ENCODE peak calls at places on chromosomes 13 and 19, in five cellular contexts. One of them, this sample, is unnamed.
A peak's percentile ranks its signal among the peaks of the same experiment; 100 is the strongest.

GRCh38 chr13:27442071-27442647 is 8.2 kb downstream of the MTIF3 start:
- DNase-seq in lower leg skin: no peak
- DNase-seq in H9: no peak
- DNase-seq in MCF 10A: no peak
- DNase-seq in GM12865: no peak
- DNase-seq in this sample: no peak

GRCh38 chr19:3186377-3186688 is 603 bp downstream of the NCLN start:
- DNase-seq in lower leg skin: no peak
- DNase-seq in H9: no peak
- DNase-seq in MCF 10A: no peak
- DNase-seq in GM12865: peak; percentile 36
- DNase-seq in this sample: peak; percentile 43

GRCh38 chr19:11232555-11232954 is 6.9 kb upstream of the ANGPTL8 start:
- DNase-seq in lower leg skin: no peak
- DNase-seq in H9: no peak
- DNase-seq in MCF 10A: no peak
- DNase-seq in GM12865: no peak
- DNase-seq in this sample: no peak

GRCh38 chr19:48354332-48354992 is 9.3 kb downstream of the TMEM143 start:
- DNase-seq in lower leg skin: no peak
- DNase-seq in H9: no peak
- DNase-seq in MCF 10A: no peak
- DNase-seq in GM12865: no peak
- DNase-seq in this sample: no peak

GRCh38 chr19:33795370-33796163 is 1.1 kb upstream of the KCTD15 start:
- DNase-seq in lower leg skin: peak; percentile 63
- DNase-seq in H9: peak; percentile 88
- DNase-seq in MCF 10A: peak; percentile 89
- DNase-seq in GM12865: peak; percentile 83
- DNase-seq in this sample: no peak

GRCh38 chr13:23433171-23434153 is at the start of gene SACS:
- DNase-seq in lower leg skin: no peak
- DNase-seq in H9: peak; percentile 86
- DNase-seq in MCF 10A: no peak
- DNase-seq in GM12865: no peak
- DNase-seq in this sample: no peak

GRCh38 chr13:91909617-91910016 is 511.2 kb downstream of the GPC5 start:
- DNase-seq in lower leg skin: no peak
- DNase-seq in H9: no peak
- DNase-seq in MCF 10A: no peak
- DNase-seq in GM12865: no peak
- DNase-seq in this sample: no peak

GRCh38 chr13:76398426-76398825 is 487.8 kb downstream of the KCTD12 start:
- DNase-seq in lower leg skin: no peak
- DNase-seq in H9: no peak
- DNase-seq in MCF 10A: peak; percentile 45
- DNase-seq in GM12865: no peak
- DNase-seq in this sample: no peak

GRCh38 chr19:50432221-50432626 is 468 bp upstream of the MYBPC2 start:
- DNase-seq in lower leg skin: no peak
- DNase-seq in H9: no peak
- DNase-seq in MCF 10A: no peak
- DNase-seq in GM12865: no peak
- DNase-seq in this sample: no peak

GRCh38 chr19:8366961-8367326 is 3.0 kb downstream of the ANGPTL4 start:
- DNase-seq in lower leg skin: no peak
- DNase-seq in H9: no peak
- DNase-seq in MCF 10A: peak; percentile 79
- DNase-seq in GM12865: no peak
- DNase-seq in this sample: no peak

GRCh38 chr19:47699360-47699917 is 13.8 kb upstream of the EHD2 start:
- DNase-seq in lower leg skin: no peak
- DNase-seq in H9: peak; percentile 82
- DNase-seq in MCF 10A: peak; percentile 58
- DNase-seq in GM12865: peak; percentile 68
- DNase-seq in this sample: no peak

GRCh38 chr13:34779171-34779570 is 162.9 kb upstream of the NBEA start:
- DNase-seq in lower leg skin: no peak
- DNase-seq in H9: no peak
- DNase-seq in MCF 10A: peak; percentile 8
- DNase-seq in GM12865: no peak
- DNase-seq in this sample: no peak

GRCh38 chr19:2337329-2337707 is 8.8 kb downstream of the SPPL2B start:
- DNase-seq in lower leg skin: no peak
- DNase-seq in H9: peak; percentile 79
- DNase-seq in MCF 10A: no peak
- DNase-seq in GM12865: no peak
- DNase-seq in this sample: no peak

GRCh38 chr19:4977299-4978174 is 8.6 kb downstream of the KDM4B start:
- DNase-seq in lower leg skin: no peak
- DNase-seq in H9: no peak
- DNase-seq in MCF 10A: peak; percentile 43
- DNase-seq in GM12865: no peak
- DNase-seq in this sample: no peak

GRCh38 chr13:50779443-50780200 is 63.9 kb downstream of the DLEU7 start:
- DNase-seq in lower leg skin: no peak
- DNase-seq in H9: no peak
- DNase-seq in MCF 10A: no peak
- DNase-seq in GM12865: no peak
- DNase-seq in this sample: no peak

GRCh38 chr19:16367269-16367683 is 42.6 kb downstream of the KLF2 start:
- DNase-seq in lower leg skin: no peak
- DNase-seq in H9: no peak
- DNase-seq in MCF 10A: no peak
- DNase-seq in GM12865: peak; percentile 94
- DNase-seq in this sample: no peak

GRCh38 chr19:48102870-48103751 is 7.5 kb downstream of the PLA2G4C start:
- DNase-seq in lower leg skin: no peak
- DNase-seq in H9: peak; percentile 72
- DNase-seq in MCF 10A: peak; percentile 63
- DNase-seq in GM12865: peak; percentile 53
- DNase-seq in this sample: no peak

GRCh38 chr19:50644315-50644915 is 4.7 kb upstream of the SYT3 start:
- DNase-seq in lower leg skin: no peak
- DNase-seq in H9: no peak
- DNase-seq in MCF 10A: no peak
- DNase-seq in GM12865: no peak
- DNase-seq in this sample: no peak

GRCh38 chr19:43765109-43765876 is 10.5 kb upstream of the SMG9 start:
- DNase-seq in lower leg skin: peak; percentile 71
- DNase-seq in H9: peak; percentile 60
- DNase-seq in MCF 10A: peak; percentile 99
- DNase-seq in GM12865: peak; percentile 97
- DNase-seq in this sample: peak; percentile 90

GRCh38 chr19:12703056-12703455 is 6.6 kb upstream of the FBXW9 start:
- DNase-seq in lower leg skin: no peak
- DNase-seq in H9: peak; percentile 95
- DNase-seq in MCF 10A: peak; percentile 37
- DNase-seq in GM12865: peak; percentile 50
- DNase-seq in this sample: no peak

GRCh38 chr13:86892330-86892729 is 778.8 kb upstream of the SLITRK5 start:
- DNase-seq in lower leg skin: no peak
- DNase-seq in H9: no peak
- DNase-seq in MCF 10A: no peak
- DNase-seq in GM12865: no peak
- DNase-seq in this sample: no peak

GRCh38 chr19:28887920-28888618 is 324.9 kb downstream of the UQCRFS1 start:
- DNase-seq in lower leg skin: no peak
- DNase-seq in H9: peak; percentile 46
- DNase-seq in MCF 10A: no peak
- DNase-seq in GM12865: no peak
- DNase-seq in this sample: no peak

GRCh38 chr19:21604941-21605548 is 99.6 kb downstream of the ZNF429 start:
- DNase-seq in lower leg skin: no peak
- DNase-seq in H9: no peak
- DNase-seq in MCF 10A: peak; percentile 28
- DNase-seq in GM12865: no peak
- DNase-seq in this sample: no peak

GRCh38 chr13:112740502-112741131 is 50.8 kb downstream of the ATP11A start:
- DNase-seq in lower leg skin: peak; percentile 75
- DNase-seq in H9: no peak
- DNase-seq in MCF 10A: peak; percentile 26
- DNase-seq in GM12865: no peak
- DNase-seq in this sample: no peak

GRCh38 chr19:45528149-45528743 is 21.0 kb downstream of the VASP start:
- DNase-seq in lower leg skin: no peak
- DNase-seq in H9: peak; percentile 83
- DNase-seq in MCF 10A: peak; percentile 76
- DNase-seq in GM12865: no peak
- DNase-seq in this sample: no peak

GRCh38 chr19:51687791-51688664 is 5.1 kb upstream of the SPACA6 start:
- DNase-seq in lower leg skin: no peak
- DNase-seq in H9: peak; percentile 80
- DNase-seq in MCF 10A: peak; percentile 71
- DNase-seq in GM12865: no peak
- DNase-seq in this sample: no peak

GRCh38 chr19:38741670-38742069 is 2.6 kb downstream of the CAPN12 start:
- DNase-seq in lower leg skin: no peak
- DNase-seq in H9: no peak
- DNase-seq in MCF 10A: no peak
- DNase-seq in GM12865: no peak
- DNase-seq in this sample: no peak

GRCh38 chr19:23440791-23441190 is 45.5 kb upstream of the ZNF91 start:
- DNase-seq in lower leg skin: no peak
- DNase-seq in H9: peak; percentile 46
- DNase-seq in MCF 10A: no peak
- DNase-seq in GM12865: peak; percentile 16
- DNase-seq in this sample: no peak

GRCh38 chr13:32587774-32588165 is 1.5 kb downstream of the PDS5B start:
- DNase-seq in lower leg skin: no peak
- DNase-seq in H9: no peak
- DNase-seq in MCF 10A: peak; percentile 42
- DNase-seq in GM12865: no peak
- DNase-seq in this sample: no peak

GRCh38 chr19:43618921-43619261 is 538 bp downstream of the ZNF428 start:
- DNase-seq in lower leg skin: no peak
- DNase-seq in H9: no peak
- DNase-seq in MCF 10A: no peak
- DNase-seq in GM12865: peak; percentile 83
- DNase-seq in this sample: no peak

DNA sequence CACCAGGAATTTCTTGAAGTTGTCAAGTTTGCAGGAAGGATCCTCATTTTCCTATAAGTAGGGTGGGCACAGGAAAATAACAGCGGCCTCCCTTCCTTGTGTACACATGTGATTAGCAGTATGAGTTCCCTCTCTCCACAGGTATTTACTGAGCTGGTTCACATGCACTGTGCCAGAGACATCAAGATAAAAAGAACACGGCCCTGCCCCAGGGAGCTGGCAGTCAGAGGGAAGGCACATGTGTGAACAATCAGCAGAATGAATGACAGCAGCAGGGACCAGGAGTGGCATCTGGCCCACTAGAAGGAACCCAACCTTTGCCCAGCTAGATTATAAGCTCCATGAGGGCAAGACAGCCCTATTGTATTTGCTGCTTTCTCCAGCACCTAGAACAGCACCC is 13.9 kb downstream of the DOCK9 start:
- DNase-seq in lower leg skin: no peak
- DNase-seq in H9: no peak
- DNase-seq in MCF 10A: no peak
- DNase-seq in GM12865: no peak
- DNase-seq in this sample: no peak
- TF ChIP-seq CTCF in lower leg skin: no peak
- TF ChIP-seq CTCF in H9: no peak
- TF ChIP-seq CTCF in MCF 10A: no peak
- TF ChIP-seq CTCF in GM12865: no peak
- TF ChIP-seq CTCF in this sample: no peak

DNA sequence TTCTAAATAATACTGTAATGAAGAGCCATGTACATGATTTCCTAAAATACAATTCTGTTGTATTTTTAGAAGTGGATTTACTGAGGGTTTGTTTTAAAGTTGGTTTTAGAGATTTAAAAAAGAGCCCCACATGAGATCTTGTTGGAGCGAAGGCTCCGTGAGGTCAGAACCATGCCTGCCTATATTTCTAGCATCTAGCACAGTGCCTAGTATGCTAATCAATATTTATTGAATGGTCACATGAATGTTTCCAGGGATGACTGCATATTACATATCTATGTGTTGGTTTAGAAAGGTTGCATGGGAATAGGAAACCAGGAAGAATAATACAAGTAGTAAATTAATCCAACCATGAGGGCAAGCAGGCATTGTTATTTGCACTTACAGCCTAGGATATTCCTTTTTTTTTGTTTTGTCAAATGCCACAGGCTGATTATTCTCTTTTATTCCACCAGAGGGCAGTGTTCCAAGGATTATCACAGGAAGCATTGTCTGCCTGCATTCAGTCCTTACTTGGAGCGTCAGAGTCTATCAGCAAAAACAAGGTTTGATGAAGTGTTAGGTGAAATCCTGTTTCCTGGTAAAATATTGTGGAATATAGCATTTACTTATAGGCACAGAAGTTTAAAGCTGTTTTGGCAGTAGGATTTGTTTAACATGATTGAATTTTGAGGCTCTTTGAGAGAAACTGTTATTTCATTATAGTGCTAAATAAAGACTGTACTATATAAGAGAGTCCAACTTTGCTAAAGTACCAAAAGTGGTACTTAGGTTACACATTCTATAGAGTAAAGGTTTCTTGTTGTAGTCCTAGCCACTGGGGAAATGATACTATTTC is 46.8 kb downstream of the COG3 start:
- DNase-seq in lower leg skin: no peak
- DNase-seq in H9: no peak
- DNase-seq in MCF 10A: peak; percentile 71
- DNase-seq in GM12865: peak; percentile 73
- DNase-seq in this sample: no peak
- TF ChIP-seq CTCF in lower leg skin: no peak
- TF ChIP-seq CTCF in H9: peak; percentile 87
- TF ChIP-seq CTCF in MCF 10A: peak; percentile 69
- TF ChIP-seq CTCF in GM12865: peak; percentile 65
- TF ChIP-seq CTCF in this sample: peak; percentile 94

GRCh38 chr19:40344422-40344821 is 3.8 kb downstream of the C19orf47 start:
- DNase-seq in lower leg skin: no peak
- DNase-seq in H9: no peak
- DNase-seq in MCF 10A: no peak
- DNase-seq in GM12865: no peak
- DNase-seq in this sample: no peak

GRCh38 chr19:40342644-40343311 is 5.4 kb downstream of the C19orf47 start:
- DNase-seq in lower leg skin: no peak
- DNase-seq in H9: no peak
- DNase-seq in MCF 10A: no peak
- DNase-seq in GM12865: no peak
- DNase-seq in this sample: no peak

GRCh38 chr19:40347476-40348124 is 597 bp downstream of the C19orf47 start:
- DNase-seq in lower leg skin: no peak
- DNase-seq in H9: no peak
- DNase-seq in MCF 10A: no peak
- DNase-seq in GM12865: no peak
- DNase-seq in this sample: no peak

GRCh38 chr19:40348961-40349507 is 539 bp downstream of the PLD3 start:
- DNase-seq in lower leg skin: no peak
- DNase-seq in H9: no peak
- DNase-seq in MCF 10A: peak; percentile 43
- DNase-seq in GM12865: peak; percentile 42
- DNase-seq in this sample: no peak

GRCh38 chr19:40348125-40348913 is at the start of the genes C19orf47 and PLD3:
- DNase-seq in lower leg skin: peak; percentile 99
- DNase-seq in H9: peak; percentile 100
- DNase-seq in MCF 10A: peak; percentile 99
- DNase-seq in GM12865: peak; percentile 100
- DNase-seq in this sample: peak; percentile 100
- TF ChIP-seq CTCF in lower leg skin: no peak
- TF ChIP-seq CTCF in H9: no peak
- TF ChIP-seq CTCF in MCF 10A: no peak
- TF ChIP-seq CTCF in GM12865: no peak
- TF ChIP-seq CTCF in this sample: no peak

GRCh38 chr19:18063463-18063862 is 23.3 kb downstream of the IL12RB1 start:
- DNase-seq in lower leg skin: no peak
- DNase-seq in H9: peak; percentile 73
- DNase-seq in MCF 10A: peak; percentile 27
- DNase-seq in GM12865: peak; percentile 61
- DNase-seq in this sample: no peak
- TF ChIP-seq CTCF in lower leg skin: no peak
- TF ChIP-seq CTCF in H9: peak; percentile 58
- TF ChIP-seq CTCF in MCF 10A: no peak
- TF ChIP-seq CTCF in GM12865: peak; percentile 62
- TF ChIP-seq CTCF in this sample: peak; percentile 55